ENCODE peak calls at places on chromosomes 2 and 18, in six cellular contexts. U is upper lobe of left lung, V is BE2C, R is neuronal stem cell, O is GM23248, X is body of pancreas. S is an unnamed sample.

GRCh38 chr2:161983010-161983651 is 90.9 kb downstream of the DPP4 start:
- DNase-seq in R (no peak), O (no peak), X (no peak), U (no peak), V (no peak), S (no peak)

GRCh38 chr2:81598437-81598836 is 1293.9 kb upstream of the LRRTM1 start:
- DNase-seq in X (no peak), O (no peak), V (no peak), R (no peak), U (no peak), S (no peak)

GRCh38 chr2:44553456-44553855 is 191.7 kb downstream of the CAMKMT start:
- DNase-seq in O (peak; percentile 84), U (no peak), V (no peak), X (no peak), R (no peak), S (peak; percentile 82)

GRCh38 chr2:153059338-153060052 is 341.1 kb downstream of the ARL6IP6 start:
- DNase-seq in O (peak; percentile 15), R (peak; percentile 40), V (no peak), U (no peak), X (no peak), S (no peak)

GRCh38 chr2:3442185-3442584 is 62.7 kb downstream of the TRAPPC12 start:
- DNase-seq in U (no peak), X (no peak), O (no peak), V (no peak), R (no peak), S (no peak)

GRCh38 chr18:9987931-9988330 is 74.1 kb downstream of the VAPA start:
- DNase-seq in X (peak; percentile 55), V (no peak), O (no peak), R (no peak), U (no peak), S (no peak)

GRCh38 chr2:127208313-127208712 is 11.8 kb downstream of the CYP27C1 start:
- DNase-seq in O (peak; percentile 22), X (no peak), U (no peak), R (no peak), V (peak; percentile 56), S (peak; percentile 88)

GRCh38 chr2:226215902-226216503 is 583.6 kb downstream of the IRS1 start:
- DNase-seq in U (no peak), V (peak; percentile 48), R (peak; percentile 85), X (peak; percentile 77), O (peak; percentile 61), S (peak; percentile 26)

GRCh38 chr18:29078272-29078671 is 901.3 kb upstream of the CDH2 start:
- DNase-seq in U (no peak), O (no peak), X (no peak), V (peak; percentile 30), R (no peak), S (no peak)

DNA sequence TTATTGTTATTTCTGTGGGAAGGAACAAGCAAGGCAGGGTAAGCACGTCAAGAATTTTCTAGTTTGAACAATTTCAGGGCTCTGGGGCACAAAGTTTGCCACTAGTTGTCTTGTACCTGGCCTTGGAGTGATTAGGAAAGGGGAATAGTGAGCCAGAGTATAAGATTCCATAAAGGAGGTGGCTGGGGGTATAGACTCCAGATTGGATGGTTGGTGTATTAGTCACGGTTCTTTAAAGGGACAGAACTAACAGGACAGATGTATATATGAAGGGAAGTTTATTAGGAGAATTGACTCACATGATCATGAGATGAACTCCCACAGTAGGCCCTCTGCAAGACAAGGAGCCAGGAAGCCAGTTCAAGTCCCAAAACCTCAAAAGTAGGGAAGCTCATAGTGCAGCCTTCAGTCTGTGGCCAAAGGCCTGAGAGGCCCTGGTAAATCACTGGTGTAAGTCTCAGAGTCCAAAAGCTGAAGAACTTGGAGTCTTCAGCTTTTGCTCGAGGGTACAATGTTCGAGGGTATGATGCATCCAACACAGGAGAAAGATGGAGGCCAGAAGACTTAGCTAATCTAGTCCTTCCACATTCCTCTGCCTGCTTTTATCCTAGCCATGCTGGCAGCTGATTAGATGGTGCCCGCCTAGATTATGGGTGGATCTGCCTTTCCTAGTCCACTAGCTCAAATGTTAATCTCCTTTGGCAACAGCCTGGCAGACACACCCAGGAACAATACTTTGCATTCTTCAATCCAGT is 31.5 kb upstream of the PTPRM start:
- DNase-seq in R (no peak), O (no peak), U (no peak), X (no peak), V (no peak), S (no peak)
- H3K4me3 ChIP-seq in R (no peak overlapping the region), O (no peak overlapping the region), U (no peak overlapping the region), X (no peak overlapping the region), V (no peak overlapping the region), S (no peak overlapping the region)

GRCh38 chr18:23538040-23538439 is 34.7 kb downstream of the RMC1 start:
- DNase-seq in O (no peak), V (no peak), R (no peak), X (no peak), U (no peak), S (no peak)
- H3K36me3 ChIP-seq in O (peaks cover 65% of the 10 kb centered on the region), V (no peaks in the 10 kb centered on the region), R (peaks cover 61% of the 10 kb centered on the region), X (peaks cover 58% of the 10 kb centered on the region), U (peaks cover 100% of the 10 kb centered on the region), S (peaks cover 30% of the 10 kb centered on the region)

GRCh38 chr2:199471443-199472057 is 13.8 kb upstream of the SATB2 start:
- DNase-seq in R (peak; percentile 70), X (peak; percentile 77), U (peak; percentile 93), O (peak; percentile 89), V (peak; percentile 85), S (peak; percentile 82)
- H3K4me3 ChIP-seq in R (peak overlapping the region; percentile 37), X (no peak overlapping the region), U (no peak overlapping the region), O (peak overlapping the region; percentile 73), V (no peak overlapping the region), S (peak overlapping the region; percentile 19)

GRCh38 chr2:222627764-222628163 is 28.1 kb downstream of the FARSB start:
- DNase-seq in U (no peak), O (no peak), V (no peak), X (no peak), R (no peak), S (no peak)
- H3K36me3 ChIP-seq in U (peaks cover 97% of the 10 kb centered on the region), O (peaks cover 82% of the 10 kb centered on the region), V (peaks cover 85% of the 10 kb centered on the region), X (peaks cover 38% of the 10 kb centered on the region), R (peaks cover 11% of the 10 kb centered on the region), S (peaks cover 89% of the 10 kb centered on the region)

S was measured in MG63.